ENCODE peak calls at places on chromosomes 7 and 10, in five cellular contexts. J, O, R, U and N are unnamed samples.

GRCh38 chr7:99407849-99408346 is 499 bp downstream of the PDAP1 start:
- DNase-seq in J (no peak), O (peak), R (no peak), U (peak), N (peak)

GRCh38 chr10:61250131-61250530 is 203.1 kb downstream of the TMEM26 start:
- DNase-seq in J (no peak), O (no peak), R (no peak), U (no peak), N (no peak)

GRCh38 chr7:102063736-102064135 is 222.9 kb upstream of the SH2B2 start:
- DNase-seq in J (no peak), O (peak), R (peak), U (peak), N (peak)

GRCh38 chr10:22666287-22667092 is 47.9 kb downstream of the PIP4K2A start:
- DNase-seq in J (no peak), O (peak), R (no peak), U (peak), N (no peak)

GRCh38 chr7:158956805-158957506 is 100.6 kb downstream of the DYNC2I1 start:
- DNase-seq in J (no peak), O (no peak), R (no peak), U (no peak), N (no peak)

GRCh38 chr10:19570143-19570542 is 246.1 kb upstream of the PLXDC2 start:
- DNase-seq in J (no peak), O (no peak), R (no peak), U (no peak), N (no peak)

GRCh38 chr10:91201213-91201996 is 19.1 kb upstream of the PCGF5 start:
- DNase-seq in J (no peak), O (no peak), R (no peak), U (peak), N (no peak)

GRCh38 chr10:91190876-91191580 is 29.4 kb upstream of the PCGF5 start:
- DNase-seq in J (no peak), O (peak), R (no peak), U (no peak), N (no peak)

GRCh38 chr7:130426541-130426940 is 14.3 kb downstream of the CEP41 start:
- DNase-seq in J (no peak), O (no peak), R (no peak), U (no peak), N (no peak)

GRCh38 chr7:27155816-27156507 is 513 bp downstream of the HOXA7 start:
- DNase-seq in J (no peak), O (no peak), R (no peak), U (peak), N (no peak)

GRCh38 chr7:108348913-108349312 is 107.3 kb downstream of the NRCAM start:
- DNase-seq in J (no peak), O (peak), R (no peak), U (no peak), N (no peak)

GRCh38 chr7:155741805-155742204 is 70.5 kb downstream of the SHH start:
- DNase-seq in J (no peak), O (no peak), R (peak), U (peak), N (peak)

GRCh38 chr7:51255536-51256243 is 60.9 kb downstream of the COBL start:
- DNase-seq in J (no peak), O (no peak), R (no peak), U (no peak), N (no peak)

GRCh38 chr10:125152646-125153368 is 7.6 kb downstream of the CTBP2 start:
- DNase-seq in J (no peak), O (no peak), R (peak), U (no peak), N (peak)
- H3K4me3 ChIP-seq in J (no peak), O (no peak), R (peak), U (peak), N (no peak)

DNA sequence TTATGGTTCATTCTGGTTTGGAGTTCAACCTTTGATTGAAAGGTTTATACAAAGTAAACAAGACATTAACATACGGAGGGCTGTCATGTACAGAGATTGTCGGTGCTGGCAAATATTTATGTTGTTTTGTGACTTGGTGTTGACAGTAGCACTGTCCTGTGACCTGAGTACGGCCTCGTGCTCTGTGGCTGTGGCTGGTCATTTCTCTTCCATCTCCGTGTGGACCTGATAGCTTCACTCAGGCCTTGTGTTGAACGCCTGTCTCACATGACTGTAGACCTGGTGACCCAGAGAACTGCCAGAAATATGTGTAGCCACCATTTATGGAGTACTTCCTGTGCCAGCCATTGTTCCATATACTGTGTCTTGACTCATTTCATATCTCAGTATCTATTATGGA is 311.6 kb downstream of the CCDC3 start:
- DNase-seq in J (no peak), O (no peak), R (no peak), U (no peak), N (no peak)
- TF ChIP-seq CTCF in J (no peak), O (no peak), R (no peak), U (no peak), N (no peak)

DNA sequence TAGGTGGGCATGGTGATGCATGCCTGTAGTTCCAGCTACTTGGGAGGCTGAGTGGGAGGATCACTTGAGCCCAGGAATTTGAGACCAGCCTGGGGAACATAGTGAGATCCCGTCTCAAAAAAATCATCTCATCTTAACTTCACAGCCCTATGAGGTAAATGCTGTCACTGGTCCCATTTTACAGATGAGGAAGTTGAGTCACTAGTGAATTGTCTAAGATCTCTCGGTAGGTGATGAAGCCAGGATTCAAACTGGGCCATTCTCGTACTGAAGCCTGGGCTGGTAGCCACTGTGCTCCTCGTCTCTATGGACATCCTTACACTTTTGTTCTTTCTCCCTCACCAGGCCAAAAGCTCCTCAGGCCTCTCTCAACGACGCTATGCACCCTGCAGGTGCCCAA is 6.4 kb downstream of the SLIT1 start:
- DNase-seq in J (no peak), O (no peak), R (no peak), U (no peak), N (no peak)
- H3K4me3 ChIP-seq in J (no peak), O (no peak), R (no peak), U (no peak), N (no peak)

GRCh38 chr10:122561212-122561611 is 658 bp downstream of the DMBT1 start:
- DNase-seq in J (no peak), O (no peak), R (no peak), U (peak), N (no peak)

GRCh38 chr10:122559228-122559627 is 1.3 kb upstream of the DMBT1 start:
- DNase-seq in J (no peak), O (no peak), R (no peak), U (peak), N (no peak)

GRCh38 chr10:122564980-122565379 is 4.4 kb downstream of the DMBT1 start:
- DNase-seq in J (no peak), O (no peak), R (no peak), U (no peak), N (no peak)

GRCh38 chr10:122560279-122560804 is at the start of gene DMBT1:
- DNase-seq in J (no peak), O (no peak), R (no peak), U (peak), N (no peak)

DNA sequence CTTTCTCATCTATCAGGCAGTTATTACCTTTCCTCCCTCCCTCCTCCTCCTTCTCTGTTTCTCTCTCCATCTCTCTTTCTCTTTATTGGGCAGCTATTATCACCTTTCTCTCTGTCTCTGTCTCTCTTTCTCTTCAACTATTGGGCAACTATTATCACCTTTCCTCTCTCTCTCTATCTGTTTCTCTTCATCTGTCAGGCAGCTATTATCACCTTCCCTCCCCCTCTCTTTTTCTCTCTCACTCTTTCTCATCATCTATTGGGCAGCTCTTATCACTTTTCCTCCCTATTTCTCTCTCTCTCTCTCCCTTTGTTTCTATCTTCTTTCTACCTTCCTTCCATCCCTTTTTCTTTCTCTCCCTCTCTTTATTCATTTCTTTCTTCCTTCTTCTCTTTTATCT is 1.2 kb downstream of the DMBT1 start:
- DNase-seq in J (no peak), O (no peak), R (no peak), U (no peak), N (no peak)
- TF ChIP-seq CTCF in J (no peak), O (no peak), R (no peak), U (no peak), N (no peak)

DNA sequence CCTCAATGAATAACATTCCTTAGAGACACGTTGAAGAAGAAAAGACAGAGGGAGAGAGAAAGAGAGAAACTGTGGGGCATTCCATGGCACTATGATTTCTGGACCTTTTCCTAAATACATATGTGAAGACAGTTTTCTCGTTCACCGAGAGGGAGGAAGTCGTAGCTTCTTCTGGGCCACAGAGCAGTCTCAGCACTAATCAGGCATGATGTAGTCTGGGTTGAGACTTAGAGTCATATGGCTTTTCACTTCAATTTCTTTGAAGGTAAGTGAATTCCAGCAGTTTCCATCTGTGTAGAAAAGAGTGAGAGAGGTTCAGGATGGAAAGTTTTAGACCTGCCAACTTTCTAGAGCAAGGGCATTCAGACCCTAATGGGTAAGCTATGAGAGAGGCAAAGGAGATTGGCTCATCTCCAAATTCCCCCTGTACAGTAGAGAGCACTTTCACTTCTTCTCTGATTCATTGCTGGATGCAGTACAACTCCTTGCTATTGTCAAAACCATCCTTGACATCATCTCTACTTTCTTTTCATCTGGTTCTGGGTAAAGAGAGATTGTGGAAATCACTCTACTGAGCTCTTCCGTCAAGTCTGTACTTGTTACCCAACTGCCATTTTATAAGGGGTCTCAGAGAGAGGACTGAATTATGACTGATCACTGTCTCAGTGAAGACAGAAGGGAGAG is 31.5 kb upstream of the OR9A4 start:
- DNase-seq in J (no peak), O (no peak), R (no peak), U (no peak), N (no peak)
- H3K4me3 ChIP-seq in J (no peak), O (no peak), R (no peak), U (no peak), N (no peak)

DNA sequence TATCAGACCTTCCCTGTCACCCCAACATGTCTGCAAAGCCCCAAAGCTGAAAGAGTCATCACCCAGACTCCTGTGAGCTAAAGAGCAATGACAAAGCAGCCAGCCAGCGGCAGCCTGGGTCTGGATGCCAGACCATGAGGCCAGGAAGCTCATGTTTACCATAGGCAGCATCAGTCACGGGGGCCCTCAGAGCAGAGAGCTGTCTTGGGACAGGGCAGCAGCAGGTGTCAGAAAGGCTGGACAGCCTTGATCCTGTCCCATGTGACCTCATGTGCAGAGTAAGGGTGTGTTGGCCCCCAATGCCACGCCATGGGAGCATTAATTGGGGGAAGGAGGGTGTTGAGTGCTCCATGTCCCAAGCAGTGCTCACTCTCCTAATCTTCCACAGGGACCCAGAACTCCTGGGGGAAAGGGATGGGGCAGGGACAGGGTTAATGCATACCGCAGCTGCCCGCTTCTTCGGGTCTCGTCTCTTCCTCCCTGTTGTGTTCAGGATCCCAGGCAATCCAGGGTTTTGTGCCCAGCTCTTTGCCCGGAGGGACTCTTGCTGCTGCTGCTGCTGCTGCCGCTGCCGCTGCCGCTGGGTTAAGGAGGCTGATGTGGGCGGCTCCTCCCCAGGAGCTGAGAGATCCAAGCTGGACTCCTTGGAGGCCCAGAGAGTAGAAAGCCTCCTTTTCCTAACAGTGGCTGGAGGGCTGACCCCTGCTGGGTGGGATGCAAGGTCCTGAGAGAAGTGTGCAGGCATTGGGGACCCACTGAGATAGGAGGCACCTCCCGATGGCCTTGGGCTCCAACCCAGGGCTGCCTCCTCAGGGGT is 7.1 kb downstream of the CCDC201 start:
- DNase-seq in J (no peak), O (no peak), R (no peak), U (no peak), N (no peak)
- TF ChIP-seq CTCF in J (no peak), O (no peak), R (no peak), U (no peak), N (no peak)

GRCh38 chr10:75233444-75234016 is 2.2 kb downstream of the COMTD1 start:
- DNase-seq in J (no peak), O (no peak), R (no peak), U (no peak), N (peak)
- H3K4me3 ChIP-seq in J (peak), O (no peak), R (peak), U (peak), N (no peak)

GRCh38 chr7:132655071-132655761 is 78.9 kb upstream of the PLXNA4 start:
- DNase-seq in J (peak), O (peak), R (peak), U (peak), N (no peak)

GRCh38 chr7:132656846-132657776 is 80.8 kb upstream of the PLXNA4 start:
- DNase-seq in J (no peak), O (no peak), R (no peak), U (no peak), N (no peak)

GRCh38 chr7:132652507-132652906 is 76.2 kb upstream of the PLXNA4 start:
- DNase-seq in J (no peak), O (no peak), R (no peak), U (no peak), N (no peak)

GRCh38 chr7:132653364-132653930 is 77.2 kb upstream of the PLXNA4 start:
- DNase-seq in J (no peak), O (no peak), R (no peak), U (peak), N (no peak)

DNA sequence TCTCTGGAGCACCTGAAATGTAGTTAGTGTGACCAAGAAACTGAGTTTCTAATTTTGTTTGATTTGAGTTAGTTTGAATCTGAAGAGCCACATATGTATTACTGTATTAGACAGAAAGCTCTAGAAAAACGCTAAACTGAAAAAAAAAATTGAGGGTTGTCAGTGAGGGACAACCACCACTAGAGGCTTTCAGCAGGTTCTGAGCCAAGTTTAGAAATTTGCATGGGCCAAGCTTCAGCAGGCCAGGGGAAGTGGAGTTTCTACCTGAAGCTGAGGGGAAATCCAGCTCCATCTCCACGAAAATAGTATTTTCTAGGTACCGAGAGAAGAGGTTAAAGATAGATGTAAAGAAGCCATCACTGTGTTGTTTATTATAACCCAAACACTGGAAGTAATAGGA is 77.9 kb upstream of the PLXNA4 start:
- DNase-seq in J (no peak), O (no peak), R (no peak), U (peak), N (no peak)
- TF ChIP-seq CTCF in J (no peak), O (peak), R (peak), U (no peak), N (no peak)

DNA sequence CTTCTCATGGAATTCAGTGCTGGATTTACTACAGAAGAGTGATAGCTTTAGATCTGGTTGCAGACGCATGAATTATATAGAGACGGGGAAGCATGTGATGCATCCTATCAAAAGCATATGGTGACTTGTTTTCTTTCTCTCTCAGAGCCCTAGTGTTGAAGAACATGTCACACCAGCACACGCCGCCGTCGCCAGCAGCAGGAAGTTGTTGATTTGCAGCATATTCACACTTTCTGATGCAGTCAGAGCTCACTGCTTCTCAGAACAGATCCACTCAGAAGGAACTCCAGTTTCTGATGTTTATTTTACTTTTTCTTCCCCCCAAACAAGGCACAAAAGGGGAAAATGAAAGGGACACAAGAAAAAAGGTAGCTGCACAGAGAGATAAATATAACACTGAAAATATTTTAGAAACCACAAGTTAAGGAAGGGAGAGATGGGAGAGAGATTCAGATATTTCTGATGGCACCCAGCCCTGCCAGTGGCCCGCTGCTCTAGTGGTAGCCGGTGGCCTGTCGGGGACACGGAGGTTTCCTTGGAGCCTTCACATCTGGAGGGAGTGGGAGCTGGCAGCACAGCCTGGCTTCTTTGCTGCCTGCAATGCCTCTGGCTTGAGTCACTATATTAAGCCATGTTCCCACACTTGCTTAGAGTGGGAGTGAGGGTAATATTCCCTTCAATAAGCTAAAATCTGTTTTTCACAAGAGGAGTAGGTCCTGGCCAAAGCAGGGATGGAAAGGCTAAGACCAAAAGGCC is 123.2 kb downstream of the NRP1 start:
- DNase-seq in J (peak), O (peak), R (no peak), U (no peak), N (peak)
- H3K4me3 ChIP-seq in J (no peak), O (no peak), R (no peak), U (no peak), N (no peak)

DNA sequence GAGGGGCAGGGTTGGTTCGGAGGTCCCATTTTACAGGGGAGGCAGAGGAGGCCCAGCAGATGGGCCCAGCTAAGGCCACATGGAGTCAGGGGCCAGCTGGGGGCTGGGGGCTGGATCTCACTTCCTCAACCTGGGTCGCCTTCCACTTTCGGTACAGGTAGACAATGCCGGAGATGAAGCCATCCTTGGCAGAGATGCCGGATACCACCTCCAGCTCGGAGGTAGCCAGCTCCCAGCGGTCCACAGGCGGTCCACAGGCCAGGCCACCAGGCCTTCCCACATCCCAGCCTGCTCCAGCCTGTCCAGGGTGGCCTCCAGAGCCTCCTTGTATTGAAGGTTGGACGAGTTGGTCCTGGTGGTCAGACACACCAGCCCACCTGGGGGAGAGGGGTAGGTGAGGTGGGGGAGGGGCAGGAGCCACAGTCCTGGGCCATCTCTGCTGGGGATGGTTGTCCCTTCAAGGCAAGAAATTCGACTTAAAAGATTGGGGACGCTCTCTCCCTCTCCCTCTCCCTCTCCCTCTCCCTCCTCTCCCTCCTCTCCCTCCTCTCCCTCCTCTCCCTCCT is 3.9 kb downstream of the CLDN4 start:
- DNase-seq in J (no peak), O (no peak), R (no peak), U (no peak), N (no peak)
- TF ChIP-seq CTCF in J (no peak), O (no peak), R (no peak), U (no peak), N (no peak)